ENCODE peak calls at places on chromosomes 5 and 9, in ten cellular contexts. B, I, F, E, M, N, K, U, A and L are unnamed samples.

GRCh38 chr5:64887910-64888309 is 119.2 kb downstream of the CWC27 start:
- DNase-seq in B (no peak), I (no peak), F (no peak), E (no peak), M (no peak), N (no peak), K (no peak), U (no peak), A (no peak), L (no peak)

GRCh38 chr9:93697352-93698139 is 121.2 kb downstream of the PHF2 start:
- DNase-seq in B (no peak), I (no peak), F (no peak), E (no peak), M (no peak), N (no peak), K (no peak), U (no peak), A (no peak), L (no peak)

GRCh38 chr9:36132081-36132480 is 4.5 kb upstream of the GLIPR2 start:
- DNase-seq in B (no peak), I (no peak), F (no peak), E (peak), M (no peak), N (no peak), K (no peak), U (no peak), A (no peak), L (no peak)

GRCh38 chr5:28374492-28374934 is 1336.1 kb upstream of the CDH9 start:
- DNase-seq in B (no peak), I (no peak), F (no peak), E (peak), M (peak), N (no peak), K (no peak), U (peak), A (no peak), L (no peak)

GRCh38 chr9:20559236-20559896 is 62.9 kb downstream of the MLLT3 start:
- DNase-seq in B (no peak), I (no peak), F (no peak), E (no peak), M (no peak), N (no peak), K (no peak), U (no peak), A (no peak), L (no peak)

GRCh38 chr5:138936225-138936967 is 61.3 kb upstream of the LRRTM2 start:
- DNase-seq in B (no peak), I (no peak), F (no peak), E (no peak), M (peak), N (no peak), K (no peak), U (no peak), A (no peak), L (no peak)

GRCh38 chr9:92097997-92098482 is 17.2 kb downstream of the SPTLC1 start:
- DNase-seq in B (no peak), I (peak), F (peak), E (peak), M (peak), N (peak), K (no peak), U (no peak), A (peak), L (peak)

GRCh38 chr5:67842806-67843205 is 372.8 kb upstream of the PIK3R1 start:
- DNase-seq in B (no peak), I (no peak), F (no peak), E (peak), M (peak), N (no peak), K (no peak), U (no peak), A (no peak), L (no peak)

GRCh38 chr5:179803651-179804598 is 2.7 kb downstream of the MGAT4B start:
- DNase-seq in B (no peak), I (no peak), F (no peak), E (no peak), M (no peak), N (peak), K (no peak), U (peak), A (no peak), L (peak)

GRCh38 chr5:98259595-98259994 is 513.9 kb upstream of the RGMB start:
- DNase-seq in B (no peak), I (no peak), F (no peak), E (no peak), M (peak), N (no peak), K (no peak), U (no peak), A (no peak), L (no peak)

GRCh38 chr9:114080773-114081440 is 2.8 kb upstream of the AMBP start:
- DNase-seq in B (no peak), I (no peak), F (no peak), E (no peak), M (no peak), N (no peak), K (no peak), U (no peak), A (no peak), L (no peak)

GRCh38 chr5:164204338-164204946 is 699.0 kb downstream of the MAT2B start:
- DNase-seq in B (no peak), I (no peak), F (no peak), E (peak), M (no peak), N (no peak), K (no peak), U (no peak), A (no peak), L (no peak)

GRCh38 chr5:32814620-32815019 is 103.5 kb downstream of the NPR3 start:
- DNase-seq in B (no peak), I (no peak), F (no peak), E (peak), M (no peak), N (no peak), K (no peak), U (no peak), A (no peak), L (no peak)

GRCh38 chr9:112705773-112706427 is 12.0 kb downstream of the INIP start:
- DNase-seq in B (no peak), I (no peak), F (no peak), E (peak), M (peak), N (no peak), K (no peak), U (no peak), A (no peak), L (peak)